ENCODE peak calls at places on chromosomes 1 and 21, in ten cellular contexts. One of them, this sample, is unnamed.

GRCh38 chr21:38910390-38911008 is 104.8 kb downstream of the ETS2 start:
- DNase-seq in CD4-positive, CD25-positive, alpha-beta regulatory T cell: no peak
- DNase-seq in suprapubic skin: no peak
- DNase-seq in cardiac muscle cell: no peak
- DNase-seq in CD8-positive, alpha-beta T cell: no peak
- DNase-seq in fibroblast of lung: no peak
- DNase-seq in gastrocnemius medialis: no peak
- DNase-seq in OCI-LY7: no peak
- DNase-seq in colonic mucosa: peak
- DNase-seq in aorta: no peak
- DNase-seq in this sample: peak

GRCh38 chr1:248823517-248824001 is 2.2 kb downstream of the SH3BP5L start:
- DNase-seq in CD4-positive, CD25-positive, alpha-beta regulatory T cell: no peak
- DNase-seq in suprapubic skin: no peak
- DNase-seq in cardiac muscle cell: no peak
- DNase-seq in CD8-positive, alpha-beta T cell: no peak
- DNase-seq in fibroblast of lung: no peak
- DNase-seq in gastrocnemius medialis: no peak
- DNase-seq in OCI-LY7: no peak
- DNase-seq in colonic mucosa: no peak
- DNase-seq in aorta: no peak
- DNase-seq in this sample: no peak

GRCh38 chr1:35220976-35221375 is 28.0 kb upstream of the SFPQ start:
- DNase-seq in CD4-positive, CD25-positive, alpha-beta regulatory T cell: peak
- DNase-seq in suprapubic skin: no peak
- DNase-seq in cardiac muscle cell: peak
- DNase-seq in CD8-positive, alpha-beta T cell: no peak
- DNase-seq in fibroblast of lung: no peak
- DNase-seq in gastrocnemius medialis: no peak
- DNase-seq in OCI-LY7: peak
- DNase-seq in colonic mucosa: no peak
- DNase-seq in aorta: no peak
- DNase-seq in this sample: peak

GRCh38 chr1:182357177-182357576 is 34.4 kb downstream of the GLUL start:
- DNase-seq in CD4-positive, CD25-positive, alpha-beta regulatory T cell: no peak
- DNase-seq in suprapubic skin: peak
- DNase-seq in cardiac muscle cell: no peak
- DNase-seq in CD8-positive, alpha-beta T cell: no peak
- DNase-seq in fibroblast of lung: no peak
- DNase-seq in gastrocnemius medialis: no peak
- DNase-seq in OCI-LY7: no peak
- DNase-seq in colonic mucosa: no peak
- DNase-seq in aorta: no peak
- DNase-seq in this sample: no peak

GRCh38 chr1:244422174-244422573 is 29.5 kb downstream of the ADSS2 start:
- DNase-seq in CD4-positive, CD25-positive, alpha-beta regulatory T cell: no peak
- DNase-seq in suprapubic skin: no peak
- DNase-seq in cardiac muscle cell: no peak
- DNase-seq in CD8-positive, alpha-beta T cell: no peak
- DNase-seq in fibroblast of lung: no peak
- DNase-seq in gastrocnemius medialis: no peak
- DNase-seq in OCI-LY7: no peak
- DNase-seq in colonic mucosa: no peak
- DNase-seq in aorta: no peak
- DNase-seq in this sample: no peak

GRCh38 chr1:246372502-246372901 is 134.6 kb downstream of the SMYD3 start:
- DNase-seq in CD4-positive, CD25-positive, alpha-beta regulatory T cell: no peak
- DNase-seq in suprapubic skin: no peak
- DNase-seq in cardiac muscle cell: no peak
- DNase-seq in CD8-positive, alpha-beta T cell: no peak
- DNase-seq in fibroblast of lung: peak
- DNase-seq in gastrocnemius medialis: no peak
- DNase-seq in OCI-LY7: no peak
- DNase-seq in colonic mucosa: no peak
- DNase-seq in aorta: no peak
- DNase-seq in this sample: no peak

GRCh38 chr1:107467286-107467685 is 326.4 kb downstream of the NTNG1 start:
- DNase-seq in CD4-positive, CD25-positive, alpha-beta regulatory T cell: no peak
- DNase-seq in suprapubic skin: no peak
- DNase-seq in cardiac muscle cell: peak
- DNase-seq in CD8-positive, alpha-beta T cell: no peak
- DNase-seq in fibroblast of lung: no peak
- DNase-seq in gastrocnemius medialis: no peak
- DNase-seq in OCI-LY7: no peak
- DNase-seq in colonic mucosa: no peak
- DNase-seq in aorta: no peak
- DNase-seq in this sample: no peak

GRCh38 chr1:75531570-75531969 is 79.3 kb downstream of the SLC44A5 start:
- DNase-seq in CD4-positive, CD25-positive, alpha-beta regulatory T cell: no peak
- DNase-seq in suprapubic skin: no peak
- DNase-seq in cardiac muscle cell: no peak
- DNase-seq in CD8-positive, alpha-beta T cell: no peak
- DNase-seq in fibroblast of lung: no peak
- DNase-seq in gastrocnemius medialis: no peak
- DNase-seq in OCI-LY7: no peak
- DNase-seq in colonic mucosa: no peak
- DNase-seq in aorta: no peak
- DNase-seq in this sample: no peak

GRCh38 chr1:110390096-110390495 is 730 bp downstream of the SLC16A4 start:
- DNase-seq in CD4-positive, CD25-positive, alpha-beta regulatory T cell: no peak
- DNase-seq in suprapubic skin: no peak
- DNase-seq in cardiac muscle cell: no peak
- DNase-seq in CD8-positive, alpha-beta T cell: no peak
- DNase-seq in fibroblast of lung: peak
- DNase-seq in gastrocnemius medialis: no peak
- DNase-seq in OCI-LY7: no peak
- DNase-seq in colonic mucosa: peak
- DNase-seq in aorta: peak
- DNase-seq in this sample: peak

GRCh38 chr1:95115708-95116137 is 1.4 kb upstream of the TLCD4 start:
- DNase-seq in CD4-positive, CD25-positive, alpha-beta regulatory T cell: no peak
- DNase-seq in suprapubic skin: no peak
- DNase-seq in cardiac muscle cell: no peak
- DNase-seq in CD8-positive, alpha-beta T cell: no peak
- DNase-seq in fibroblast of lung: no peak
- DNase-seq in gastrocnemius medialis: no peak
- DNase-seq in OCI-LY7: no peak
- DNase-seq in colonic mucosa: no peak
- DNase-seq in aorta: no peak
- DNase-seq in this sample: no peak

GRCh38 chr21:29218749-29219148 is 80.0 kb upstream of the BACH1 start:
- DNase-seq in CD4-positive, CD25-positive, alpha-beta regulatory T cell: no peak
- DNase-seq in suprapubic skin: no peak
- DNase-seq in cardiac muscle cell: no peak
- DNase-seq in CD8-positive, alpha-beta T cell: no peak
- DNase-seq in fibroblast of lung: no peak
- DNase-seq in gastrocnemius medialis: no peak
- DNase-seq in OCI-LY7: no peak
- DNase-seq in colonic mucosa: peak
- DNase-seq in aorta: no peak
- DNase-seq in this sample: no peak

GRCh38 chr1:22252248-22252647 is 109.4 kb upstream of the WNT4 start:
- DNase-seq in CD4-positive, CD25-positive, alpha-beta regulatory T cell: no peak
- DNase-seq in suprapubic skin: no peak
- DNase-seq in cardiac muscle cell: no peak
- DNase-seq in CD8-positive, alpha-beta T cell: no peak
- DNase-seq in fibroblast of lung: no peak
- DNase-seq in gastrocnemius medialis: no peak
- DNase-seq in OCI-LY7: no peak
- DNase-seq in colonic mucosa: no peak
- DNase-seq in aorta: no peak
- DNase-seq in this sample: no peak

GRCh38 chr1:207633226-207633625 is 11.7 kb upstream of the CR1L start:
- DNase-seq in CD4-positive, CD25-positive, alpha-beta regulatory T cell: no peak
- DNase-seq in suprapubic skin: no peak
- DNase-seq in cardiac muscle cell: no peak
- DNase-seq in CD8-positive, alpha-beta T cell: no peak
- DNase-seq in fibroblast of lung: no peak
- DNase-seq in gastrocnemius medialis: no peak
- DNase-seq in OCI-LY7: no peak
- DNase-seq in colonic mucosa: no peak
- DNase-seq in aorta: no peak
- DNase-seq in this sample: no peak

DNA sequence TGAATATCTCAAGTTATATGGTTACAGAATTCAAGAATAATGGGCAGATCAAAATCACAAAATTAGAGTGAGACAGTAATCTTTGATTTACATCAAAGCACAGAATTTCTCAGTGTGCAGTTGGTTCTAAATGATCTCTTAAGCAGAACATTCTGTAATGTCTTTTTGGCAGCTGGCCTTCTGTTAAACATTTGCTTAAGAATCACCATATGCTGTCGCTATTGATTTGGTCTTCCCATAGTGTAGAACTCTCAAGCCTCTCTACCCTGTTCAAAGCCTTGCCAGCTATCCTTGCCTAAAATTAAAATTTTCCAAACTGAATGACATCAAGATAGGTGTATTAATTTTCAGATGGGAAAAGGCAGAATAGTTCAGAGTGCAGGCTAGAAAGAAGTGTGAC is 38.9 kb upstream of the ERO1B start:
- DNase-seq in CD4-positive, CD25-positive, alpha-beta regulatory T cell: no peak
- DNase-seq in suprapubic skin: no peak
- DNase-seq in cardiac muscle cell: no peak
- DNase-seq in CD8-positive, alpha-beta T cell: no peak
- DNase-seq in fibroblast of lung: no peak
- DNase-seq in gastrocnemius medialis: no peak
- DNase-seq in OCI-LY7: no peak
- DNase-seq in colonic mucosa: no peak
- DNase-seq in aorta: no peak
- DNase-seq in this sample: no peak
- H3K27ac ChIP-seq in CD4-positive, CD25-positive, alpha-beta regulatory T cell: no peak
- H3K27ac ChIP-seq in suprapubic skin: no peak
- H3K27ac ChIP-seq in cardiac muscle cell: no peak
- H3K27ac ChIP-seq in CD8-positive, alpha-beta T cell: no peak
- H3K27ac ChIP-seq in fibroblast of lung: no peak
- H3K27ac ChIP-seq in gastrocnemius medialis: no peak
- H3K27ac ChIP-seq in OCI-LY7: no peak
- H3K27ac ChIP-seq in colonic mucosa: no peak
- H3K27ac ChIP-seq in aorta: no peak
- H3K27ac ChIP-seq in this sample: no peak

GRCh38 chr1:94069649-94070285 is 51.2 kb downstream of the ABCA4 start:
- DNase-seq in CD4-positive, CD25-positive, alpha-beta regulatory T cell: no peak
- DNase-seq in suprapubic skin: no peak
- DNase-seq in cardiac muscle cell: no peak
- DNase-seq in CD8-positive, alpha-beta T cell: no peak
- DNase-seq in fibroblast of lung: no peak
- DNase-seq in gastrocnemius medialis: no peak
- DNase-seq in OCI-LY7: no peak
- DNase-seq in colonic mucosa: no peak
- DNase-seq in aorta: no peak
- DNase-seq in this sample: no peak
- H3K27ac ChIP-seq in CD4-positive, CD25-positive, alpha-beta regulatory T cell: no peak
- H3K27ac ChIP-seq in suprapubic skin: peak
- H3K27ac ChIP-seq in cardiac muscle cell: no peak
- H3K27ac ChIP-seq in CD8-positive, alpha-beta T cell: no peak
- H3K27ac ChIP-seq in fibroblast of lung: peak
- H3K27ac ChIP-seq in gastrocnemius medialis: peak
- H3K27ac ChIP-seq in OCI-LY7: no peak
- H3K27ac ChIP-seq in colonic mucosa: peak
- H3K27ac ChIP-seq in aorta: no peak
- H3K27ac ChIP-seq in this sample: no peak

GRCh38 chr1:54125671-54126070 is 27.1 kb downstream of the CDCP2 start:
- DNase-seq in CD4-positive, CD25-positive, alpha-beta regulatory T cell: no peak
- DNase-seq in suprapubic skin: no peak
- DNase-seq in cardiac muscle cell: peak
- DNase-seq in CD8-positive, alpha-beta T cell: no peak
- DNase-seq in fibroblast of lung: peak
- DNase-seq in gastrocnemius medialis: peak
- DNase-seq in OCI-LY7: no peak
- DNase-seq in colonic mucosa: peak
- DNase-seq in aorta: no peak
- DNase-seq in this sample: no peak
- H3K27ac ChIP-seq in CD4-positive, CD25-positive, alpha-beta regulatory T cell: no peak
- H3K27ac ChIP-seq in suprapubic skin: no peak
- H3K27ac ChIP-seq in cardiac muscle cell: no peak
- H3K27ac ChIP-seq in CD8-positive, alpha-beta T cell: no peak
- H3K27ac ChIP-seq in fibroblast of lung: no peak
- H3K27ac ChIP-seq in gastrocnemius medialis: peak
- H3K27ac ChIP-seq in OCI-LY7: no peak
- H3K27ac ChIP-seq in colonic mucosa: no peak
- H3K27ac ChIP-seq in aorta: no peak
- H3K27ac ChIP-seq in this sample: no peak

GRCh38 chr21:14691924-14692323 is 145.8 kb upstream of the SAMSN1 start:
- DNase-seq in CD4-positive, CD25-positive, alpha-beta regulatory T cell: no peak
- DNase-seq in suprapubic skin: no peak
- DNase-seq in cardiac muscle cell: no peak
- DNase-seq in CD8-positive, alpha-beta T cell: no peak
- DNase-seq in fibroblast of lung: no peak
- DNase-seq in gastrocnemius medialis: no peak
- DNase-seq in OCI-LY7: peak
- DNase-seq in colonic mucosa: no peak
- DNase-seq in aorta: no peak
- DNase-seq in this sample: no peak
- H3K27ac ChIP-seq in CD4-positive, CD25-positive, alpha-beta regulatory T cell: no peak
- H3K27ac ChIP-seq in suprapubic skin: no peak
- H3K27ac ChIP-seq in cardiac muscle cell: no peak
- H3K27ac ChIP-seq in CD8-positive, alpha-beta T cell: no peak
- H3K27ac ChIP-seq in fibroblast of lung: no peak
- H3K27ac ChIP-seq in gastrocnemius medialis: no peak
- H3K27ac ChIP-seq in OCI-LY7: peak
- H3K27ac ChIP-seq in colonic mucosa: no peak
- H3K27ac ChIP-seq in aorta: no peak
- H3K27ac ChIP-seq in this sample: no peak

GRCh38 chr1:172351347-172351746 is 69.1 kb upstream of the C1orf105 start:
- DNase-seq in CD4-positive, CD25-positive, alpha-beta regulatory T cell: no peak
- DNase-seq in suprapubic skin: no peak
- DNase-seq in cardiac muscle cell: no peak
- DNase-seq in CD8-positive, alpha-beta T cell: no peak
- DNase-seq in fibroblast of lung: peak
- DNase-seq in gastrocnemius medialis: no peak
- DNase-seq in OCI-LY7: no peak
- DNase-seq in colonic mucosa: no peak
- DNase-seq in aorta: no peak
- DNase-seq in this sample: no peak
- H3K27ac ChIP-seq in CD4-positive, CD25-positive, alpha-beta regulatory T cell: no peak
- H3K27ac ChIP-seq in suprapubic skin: no peak
- H3K27ac ChIP-seq in cardiac muscle cell: no peak
- H3K27ac ChIP-seq in CD8-positive, alpha-beta T cell: no peak
- H3K27ac ChIP-seq in fibroblast of lung: no peak
- H3K27ac ChIP-seq in gastrocnemius medialis: no peak
- H3K27ac ChIP-seq in OCI-LY7: no peak
- H3K27ac ChIP-seq in colonic mucosa: no peak
- H3K27ac ChIP-seq in aorta: no peak
- H3K27ac ChIP-seq in this sample: no peak

GRCh38 chr1:91816055-91816454 is 69.9 kb downstream of the TGFBR3 start:
- DNase-seq in CD4-positive, CD25-positive, alpha-beta regulatory T cell: no peak
- DNase-seq in suprapubic skin: no peak
- DNase-seq in cardiac muscle cell: no peak
- DNase-seq in CD8-positive, alpha-beta T cell: no peak
- DNase-seq in fibroblast of lung: no peak
- DNase-seq in gastrocnemius medialis: no peak
- DNase-seq in OCI-LY7: no peak
- DNase-seq in colonic mucosa: no peak
- DNase-seq in aorta: no peak
- DNase-seq in this sample: no peak
- H3K27ac ChIP-seq in CD4-positive, CD25-positive, alpha-beta regulatory T cell: no peak
- H3K27ac ChIP-seq in suprapubic skin: peak
- H3K27ac ChIP-seq in cardiac muscle cell: no peak
- H3K27ac ChIP-seq in CD8-positive, alpha-beta T cell: no peak
- H3K27ac ChIP-seq in fibroblast of lung: no peak
- H3K27ac ChIP-seq in gastrocnemius medialis: peak
- H3K27ac ChIP-seq in OCI-LY7: no peak
- H3K27ac ChIP-seq in colonic mucosa: no peak
- H3K27ac ChIP-seq in aorta: no peak
- H3K27ac ChIP-seq in this sample: no peak